ENCODE peak calls at places on chromosomes 4 and X, in eight cellular contexts. S is IMR-90, T is foreskin keratinocyte, R is dorsolateral prefrontal cortex, W is bronchial epithelial cell, E is astrocyte, O is lower leg skin, K is GM13976. A is an unnamed sample.

GRCh38 chr4:43275779-43276178 is 383.3 kb downstream of the GRXCR1 start:
- DNase-seq in S (no peak), R (no peak), E (no peak), W (no peak), K (peak), O (no peak), T (no peak), A (no peak)

GRCh38 chr4:109046549-109047171 is 255.8 kb downstream of the COL25A1 start:
- DNase-seq in R (no peak), O (no peak), W (no peak), T (no peak), K (no peak), S (peak), E (peak), A (no peak)

GRCh38 chr4:14338206-14338605 is 664.1 kb upstream of the CPEB2 start:
- DNase-seq in W (peak), K (no peak), O (no peak), S (peak), R (no peak), T (peak), E (no peak), A (no peak)

GRCh38 chr4:2834001-2834921 is 9.4 kb upstream of the ADD1 start:
- DNase-seq in O (peak), S (no peak), E (no peak), K (peak), W (no peak), R (peak), T (no peak), A (no peak)

GRCh38 chr4:87529187-87529586 is at the start of gene SPARCL1:
- DNase-seq in S (no peak), W (no peak), R (no peak), O (no peak), T (no peak), E (no peak), K (no peak), A (no peak)

GRCh38 chr4:118816538-118817177 is 19.3 kb downstream of the SEC24D start:
- DNase-seq in W (peak), S (peak), O (no peak), R (no peak), T (no peak), E (peak), K (no peak), A (no peak)

GRCh38 chr4:148114436-148114835 is 327.8 kb downstream of the NR3C2 start:
- DNase-seq in W (no peak), E (no peak), R (no peak), S (no peak), K (no peak), O (no peak), T (peak), A (no peak)

GRCh38 chr4:183860726-183861125 is 44.4 kb upstream of the STOX2 start:
- DNase-seq in W (peak), R (no peak), K (no peak), S (no peak), E (no peak), O (no peak), T (peak), A (no peak)

GRCh38 chr4:110631582-110632505 is 9.0 kb upstream of the PITX2 start:
- DNase-seq in E (peak), R (peak), S (peak), W (peak), O (peak), T (peak), K (peak), A (no peak)

GRCh38 chr4:24476209-24476781 is 108.1 kb downstream of the DHX15 start:
- DNase-seq in R (no peak), W (peak), T (no peak), S (peak), O (no peak), E (peak), K (peak), A (no peak)

GRCh38 chr4:126583509-126583908 is 1049.2 kb upstream of the INTU start:
- DNase-seq in W (peak), O (no peak), R (no peak), S (peak), K (no peak), T (peak), E (no peak), A (no peak)

GRCh38 chrX:39899876-39900787 is 197.6 kb downstream of the BCOR start:
- DNase-seq in S (no peak), K (no peak), E (no peak), W (peak), O (no peak), R (no peak), T (peak), A (no peak)

GRCh38 chrX:24877854-24878650 is 137.7 kb downstream of the ARX start:
- DNase-seq in S (peak), W (peak), E (peak), K (no peak), O (no peak), T (no peak), R (no peak), A (no peak)

GRCh38 chrX:147403075-147403474 is 508.6 kb upstream of the FMR1 start:
- DNase-seq in K (no peak), S (no peak), O (no peak), R (no peak), W (no peak), E (no peak), T (no peak), A (no peak)

GRCh38 chrX:71616672-71617529 is 1.4 kb downstream of the CXCR3 start:
- DNase-seq in R (no peak), W (no peak), S (no peak), T (no peak), E (no peak), K (peak), O (no peak), A (peak)

DNA sequence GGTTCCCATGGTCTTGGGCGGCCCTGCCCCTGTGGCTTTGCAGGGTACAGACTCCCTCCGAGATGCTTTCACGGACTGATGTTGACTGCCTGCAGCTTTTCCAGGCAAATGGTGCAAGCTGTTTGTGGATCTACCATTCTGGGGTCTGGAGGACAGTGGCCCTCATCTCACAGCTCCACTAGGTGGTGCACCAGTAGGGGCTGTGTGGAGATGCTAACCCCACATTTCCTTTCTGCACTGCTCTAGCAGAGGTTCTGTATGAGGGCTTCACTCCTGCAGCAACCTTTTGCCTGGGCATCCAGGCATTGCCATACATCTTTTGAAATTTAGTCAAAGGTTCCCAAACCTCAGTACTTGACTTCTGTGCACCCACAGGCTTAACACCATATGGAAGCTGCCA is 176.1 kb downstream of the DCAF12L1 start:
- DNase-seq in W (no peak), T (no peak), S (no peak), E (no peak), R (no peak), O (no peak), K (no peak), A (no peak)
- TF ChIP-seq CTCF in W (no peak), T (no peak), S (no peak), E (no peak), R (no peak), O (no peak), K (no peak), A (no peak)

DNA sequence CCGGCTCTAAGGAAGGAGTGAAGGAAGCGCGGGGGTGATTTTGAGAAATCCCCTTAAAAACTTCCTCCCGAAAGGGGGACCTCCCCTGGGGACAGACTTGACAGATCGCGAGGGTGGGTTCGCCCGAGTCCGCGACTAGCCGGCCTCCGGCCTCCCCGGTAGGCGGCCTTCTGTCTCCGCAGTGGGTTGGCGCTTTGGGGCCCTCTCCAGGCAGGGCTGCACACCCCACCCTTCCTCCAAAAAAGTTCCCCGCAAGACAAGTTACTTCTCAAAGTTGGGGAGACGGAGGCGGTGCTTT is 24.8 kb downstream of the HOPX start:
- DNase-seq in R (no peak), T (no peak), E (no peak), S (no peak), K (peak), W (no peak), O (peak), A (no peak)
- TF ChIP-seq CTCF in R (no peak), T (peak), E (peak), S (peak), K (no peak), W (peak), O (no peak), A (peak)

DNA sequence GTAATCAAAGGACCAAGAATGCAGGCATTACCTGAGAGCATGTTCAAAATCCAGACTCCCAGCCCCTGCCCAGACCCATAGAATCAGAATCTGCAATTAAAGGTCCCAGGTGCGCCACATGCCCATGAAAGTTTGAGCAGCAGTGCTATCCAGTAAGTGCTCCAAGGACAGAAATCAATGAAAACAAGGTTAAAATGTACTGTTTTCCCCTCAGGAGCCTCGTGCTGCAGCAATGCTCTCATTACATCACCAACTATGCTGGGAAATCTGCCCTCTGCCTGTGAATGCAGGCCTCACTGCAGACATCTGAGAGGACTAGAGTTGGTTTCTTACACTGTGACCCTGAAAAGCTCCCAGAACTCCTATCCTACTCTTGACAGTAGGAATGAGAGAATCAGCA is 21.1 kb downstream of the ANXA5 start:
- DNase-seq in E (no peak), K (no peak), T (no peak), W (no peak), O (no peak), S (peak), R (no peak), A (no peak)
- TF ChIP-seq CTCF in E (peak), K (no peak), T (peak), W (no peak), O (no peak), S (peak), R (no peak), A (no peak)

DNA sequence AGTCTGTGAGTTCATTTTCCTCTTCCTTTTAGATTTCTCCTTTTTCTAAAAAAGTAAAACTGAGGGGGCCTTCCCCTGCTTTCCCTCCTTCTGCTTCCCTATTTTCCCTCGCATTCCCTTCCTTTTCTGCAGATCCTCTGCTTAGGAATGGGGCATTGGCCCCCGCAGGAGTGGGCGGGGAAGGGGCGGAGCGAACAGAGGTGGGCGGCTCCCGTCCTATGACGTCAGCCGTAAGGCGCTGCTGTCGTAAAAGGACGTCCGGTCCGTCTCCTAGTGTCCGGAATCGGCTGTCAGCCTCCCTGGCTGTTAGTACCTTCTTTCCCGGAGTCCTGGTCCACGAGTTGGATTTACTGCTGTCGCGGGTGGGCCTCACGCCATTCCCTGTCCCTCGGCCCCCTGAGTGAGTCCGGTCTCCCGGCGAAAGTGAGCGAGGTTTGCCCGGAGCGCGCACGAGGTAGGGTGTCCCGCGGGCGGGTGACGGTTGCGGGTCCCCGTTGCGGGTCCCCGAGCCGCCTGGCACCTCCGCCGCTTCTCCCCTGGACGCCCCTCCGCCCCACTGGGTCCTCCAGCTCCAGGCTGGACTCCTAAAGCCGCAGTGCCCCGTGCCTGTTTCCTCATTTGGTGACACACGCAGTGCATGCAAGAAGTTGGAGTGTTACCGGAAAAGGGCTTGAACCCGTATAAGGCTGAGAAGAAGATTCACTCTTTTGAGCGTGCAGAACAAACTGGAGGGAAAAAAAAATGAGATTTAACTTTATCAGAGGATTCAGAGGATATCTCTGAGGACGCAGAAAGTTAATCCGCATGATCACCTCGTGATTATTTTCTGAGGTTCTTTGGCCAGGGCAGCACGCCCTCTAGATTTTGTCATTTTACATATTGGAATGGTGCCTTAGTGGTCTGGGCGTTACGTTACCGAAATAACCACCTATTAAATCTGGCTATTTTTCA is at the start of gene ZNF330:
- DNase-seq in K (peak), R (peak), E (peak), O (peak), S (peak), T (peak), W (peak), A (peak)
- TF ChIP-seq CTCF in K (peak), R (no peak), E (peak), O (no peak), S (peak), T (peak), W (peak), A (no peak)

GRCh38 chr4:47510506-47511143 is 25.6 kb downstream of the ATP10D start:
- DNase-seq in S (peak), K (peak), T (no peak), O (no peak), W (peak), R (no peak), E (no peak), A (no peak)
- TF ChIP-seq CTCF in S (peak), K (no peak), T (peak), O (no peak), W (peak), R (peak), E (peak), A (peak)

GRCh38 chr4:137106733-137107132 is 425.6 kb downstream of the PCDH18 start:
- DNase-seq in W (no peak), E (no peak), O (no peak), T (no peak), S (no peak), R (no peak), K (no peak), A (no peak)
- TF ChIP-seq CTCF in W (no peak), E (no peak), O (no peak), T (no peak), S (no peak), R (no peak), K (no peak), A (no peak)

GRCh38 chr4:4860381-4860802 is 927 bp downstream of the MSX1 start:
- DNase-seq in R (no peak), O (no peak), T (no peak), K (no peak), S (peak), W (no peak), E (no peak), A (no peak)
- TF ChIP-seq CTCF in R (no peak), O (no peak), T (no peak), K (no peak), S (no peak), W (no peak), E (no peak), A (no peak)

GRCh38 chr4:144223654-144224053 is 83.1 kb upstream of the GYPA start:
- DNase-seq in R (no peak), K (no peak), E (no peak), O (no peak), T (no peak), W (no peak), S (no peak), A (no peak)

GRCh38 chr4:144223129-144223528 is 82.6 kb upstream of the GYPA start:
- DNase-seq in E (no peak), W (no peak), S (no peak), T (no peak), O (no peak), K (no peak), R (no peak), A (no peak)
- TF ChIP-seq CTCF in E (no peak), W (no peak), S (no peak), T (no peak), O (no peak), K (no peak), R (no peak), A (no peak)

GRCh38 chrX:18931972-18932371 is 51.9 kb downstream of the PHKA2 start:
- DNase-seq in S (peak), O (no peak), T (no peak), W (peak), R (no peak), K (peak), E (no peak), A (no peak)
- TF ChIP-seq CTCF in S (peak), O (no peak), T (peak), W (no peak), R (peak), K (peak), E (peak), A (no peak)

GRCh38 chrX:79588233-79588632 is 221.1 kb upstream of the ITM2A start:
- DNase-seq in W (no peak), O (no peak), T (no peak), K (no peak), E (no peak), R (no peak), S (no peak), A (no peak)

DNA sequence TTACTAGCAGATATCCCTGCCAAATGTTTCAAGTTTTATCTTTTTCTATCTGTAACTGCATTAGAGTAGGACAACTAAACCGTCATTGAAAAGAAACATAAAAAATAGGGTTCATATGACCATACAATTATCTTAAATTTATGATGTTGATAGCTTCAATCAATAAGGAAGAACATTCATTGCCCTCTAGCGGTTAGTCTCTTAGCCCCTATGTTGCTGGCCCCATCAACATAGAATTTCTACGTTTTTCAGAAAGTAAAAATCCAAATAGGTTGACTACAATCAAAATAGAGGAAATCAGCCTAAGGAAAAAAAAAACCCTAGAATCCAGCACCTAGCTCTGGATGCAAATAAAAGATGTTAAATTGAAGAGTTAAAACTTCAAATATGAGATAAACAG is 225.1 kb upstream of the ITM2A start:
- DNase-seq in R (no peak), S (no peak), W (no peak), E (no peak), K (no peak), T (no peak), O (no peak), A (no peak)
- TF ChIP-seq CTCF in R (no peak), S (peak), W (no peak), E (no peak), K (no peak), T (no peak), O (no peak), A (no peak)

A was measured in natural killer cell.